ENCODE peak calls at places on chromosomes 1 and 21, in five cellular contexts. One of them, this sample, is unnamed.

GRCh38 chr1:54567961-54568360 is 19.9 kb downstream of the ACOT11 start:
- DNase-seq in left ventricle myocardium inferior: peak
- DNase-seq in heart right ventricle: no peak
- DNase-seq in BJ: no peak
- DNase-seq in A549: no peak
- DNase-seq in this sample: no peak

GRCh38 chr21:32392299-32392879 is 423 bp downstream of the URB1 start:
- DNase-seq in left ventricle myocardium inferior: no peak
- DNase-seq in heart right ventricle: no peak
- DNase-seq in BJ: no peak
- DNase-seq in A549: no peak
- DNase-seq in this sample: no peak

GRCh38 chr1:18693256-18694098 is 62.8 kb downstream of the PAX7 start:
- DNase-seq in left ventricle myocardium inferior: no peak
- DNase-seq in heart right ventricle: no peak
- DNase-seq in BJ: no peak
- DNase-seq in A549: no peak
- DNase-seq in this sample: no peak

GRCh38 chr21:22925032-22925431 is 1926.8 kb downstream of the NCAM2 start:
- DNase-seq in left ventricle myocardium inferior: no peak
- DNase-seq in heart right ventricle: no peak
- DNase-seq in BJ: no peak
- DNase-seq in A549: no peak
- DNase-seq in this sample: no peak

GRCh38 chr1:230026139-230026538 is 40.9 kb upstream of the GALNT2 start:
- DNase-seq in left ventricle myocardium inferior: no peak
- DNase-seq in heart right ventricle: no peak
- DNase-seq in BJ: no peak
- DNase-seq in A549: no peak
- DNase-seq in this sample: no peak

GRCh38 chr1:239816090-239816812 is 275.4 kb upstream of the FMN2 start:
- DNase-seq in left ventricle myocardium inferior: no peak
- DNase-seq in heart right ventricle: no peak
- DNase-seq in BJ: peak
- DNase-seq in A549: peak
- DNase-seq in this sample: no peak

GRCh38 chr1:172960454-172961208 is 90.1 kb downstream of the TNFSF18 start:
- DNase-seq in left ventricle myocardium inferior: no peak
- DNase-seq in heart right ventricle: no peak
- DNase-seq in BJ: no peak
- DNase-seq in A549: no peak
- DNase-seq in this sample: no peak

GRCh38 chr1:33815061-33815460 is 48.8 kb upstream of the HMGB4 start:
- DNase-seq in left ventricle myocardium inferior: no peak
- DNase-seq in heart right ventricle: no peak
- DNase-seq in BJ: peak
- DNase-seq in A549: no peak
- DNase-seq in this sample: no peak

GRCh38 chr21:34647552-34647951 is 21.2 kb upstream of the CLIC6 start:
- DNase-seq in left ventricle myocardium inferior: no peak
- DNase-seq in heart right ventricle: no peak
- DNase-seq in BJ: no peak
- DNase-seq in A549: no peak
- DNase-seq in this sample: no peak

GRCh38 chr1:201397675-201398074 is 1.4 kb downstream of the LAD1 start:
- DNase-seq in left ventricle myocardium inferior: no peak
- DNase-seq in heart right ventricle: no peak
- DNase-seq in BJ: no peak
- DNase-seq in A549: no peak
- DNase-seq in this sample: no peak

GRCh38 chr1:120176092-120176855 is at the start of gene SEC22B:
- DNase-seq in left ventricle myocardium inferior: peak
- DNase-seq in heart right ventricle: peak
- DNase-seq in BJ: peak
- DNase-seq in A549: peak
- DNase-seq in this sample: peak

GRCh38 chr1:202671388-202671787 is 38.9 kb downstream of the SYT2 start:
- DNase-seq in left ventricle myocardium inferior: no peak
- DNase-seq in heart right ventricle: no peak
- DNase-seq in BJ: no peak
- DNase-seq in A549: no peak
- DNase-seq in this sample: no peak

GRCh38 chr1:18746981-18747380 is 112.5 kb downstream of the TAS1R2 start:
- DNase-seq in left ventricle myocardium inferior: no peak
- DNase-seq in heart right ventricle: no peak
- DNase-seq in BJ: no peak
- DNase-seq in A549: no peak
- DNase-seq in this sample: no peak

GRCh38 chr1:97091263-97091662 is 369.7 kb downstream of the PTBP2 start:
- DNase-seq in left ventricle myocardium inferior: no peak
- DNase-seq in heart right ventricle: no peak
- DNase-seq in BJ: no peak
- DNase-seq in A549: no peak
- DNase-seq in this sample: no peak

GRCh38 chr1:203771901-203772301 is 6.9 kb downstream of the LAX1 start:
- DNase-seq in left ventricle myocardium inferior: no peak
- DNase-seq in heart right ventricle: no peak
- DNase-seq in BJ: no peak
- DNase-seq in A549: no peak
- DNase-seq in this sample: no peak

GRCh38 chr1:41664861-41665640 is 180.6 kb upstream of the EDN2 start:
- DNase-seq in left ventricle myocardium inferior: no peak
- DNase-seq in heart right ventricle: no peak
- DNase-seq in BJ: peak
- DNase-seq in A549: peak
- DNase-seq in this sample: no peak

GRCh38 chr1:94801919-94802546 is 18.1 kb upstream of the SLC44A3 start:
- DNase-seq in left ventricle myocardium inferior: no peak
- DNase-seq in heart right ventricle: peak
- DNase-seq in BJ: peak
- DNase-seq in A549: peak
- DNase-seq in this sample: peak

GRCh38 chr1:173421789-173422188 is 55.3 kb upstream of the PRDX6 start:
- DNase-seq in left ventricle myocardium inferior: no peak
- DNase-seq in heart right ventricle: no peak
- DNase-seq in BJ: no peak
- DNase-seq in A549: no peak
- DNase-seq in this sample: no peak

GRCh38 chr1:53535846-53536245 is 76.6 kb downstream of the DMRTB1 start:
- DNase-seq in left ventricle myocardium inferior: no peak
- DNase-seq in heart right ventricle: no peak
- DNase-seq in BJ: no peak
- DNase-seq in A549: no peak
- DNase-seq in this sample: no peak

GRCh38 chr21:31316488-31317169 is 27.4 kb downstream of the TIAM1 start:
- DNase-seq in left ventricle myocardium inferior: no peak
- DNase-seq in heart right ventricle: no peak
- DNase-seq in BJ: no peak
- DNase-seq in A549: no peak
- DNase-seq in this sample: no peak

GRCh38 chr1:29945426-29945825 is 709.1 kb downstream of the PTPRU start:
- DNase-seq in left ventricle myocardium inferior: no peak
- DNase-seq in heart right ventricle: no peak
- DNase-seq in BJ: no peak
- DNase-seq in A549: no peak
- DNase-seq in this sample: no peak

GRCh38 chr1:1892763-1893120 is 1.9 kb upstream of the GNB1 start:
- DNase-seq in left ventricle myocardium inferior: no peak
- DNase-seq in heart right ventricle: no peak
- DNase-seq in BJ: no peak
- DNase-seq in A549: no peak
- DNase-seq in this sample: no peak
- H3K4me3 ChIP-seq in left ventricle myocardium inferior: peak
- H3K4me3 ChIP-seq in heart right ventricle: no peak
- H3K4me3 ChIP-seq in BJ: no peak
- H3K4me3 ChIP-seq in A549: no peak
- H3K4me3 ChIP-seq in this sample: no peak

DNA sequence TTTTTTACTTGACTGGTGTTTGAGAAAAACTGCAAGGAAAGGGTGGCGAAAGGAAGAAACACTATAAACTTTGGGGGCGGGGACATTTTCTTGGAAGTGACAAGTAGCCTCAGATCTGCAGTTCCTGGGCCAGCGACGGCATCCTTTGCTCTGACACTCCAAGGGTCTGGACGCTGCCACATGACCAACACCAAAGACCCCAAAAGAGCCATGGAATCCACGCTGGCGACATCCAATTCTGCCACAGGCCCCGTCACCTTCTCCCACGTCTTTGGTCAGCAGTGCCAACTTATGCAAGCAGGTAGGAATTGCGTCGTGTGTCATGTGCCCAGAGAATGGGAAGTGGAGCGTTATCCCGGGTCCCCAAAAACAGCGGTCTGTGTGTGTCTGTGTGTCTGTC is 193.5 kb downstream of the PRDM2 start:
- DNase-seq in left ventricle myocardium inferior: no peak
- DNase-seq in heart right ventricle: no peak
- DNase-seq in BJ: no peak
- DNase-seq in A549: no peak
- DNase-seq in this sample: no peak
- H3K4me3 ChIP-seq in left ventricle myocardium inferior: peak
- H3K4me3 ChIP-seq in heart right ventricle: peak
- H3K4me3 ChIP-seq in BJ: no peak
- H3K4me3 ChIP-seq in A549: no peak
- H3K4me3 ChIP-seq in this sample: peak

DNA sequence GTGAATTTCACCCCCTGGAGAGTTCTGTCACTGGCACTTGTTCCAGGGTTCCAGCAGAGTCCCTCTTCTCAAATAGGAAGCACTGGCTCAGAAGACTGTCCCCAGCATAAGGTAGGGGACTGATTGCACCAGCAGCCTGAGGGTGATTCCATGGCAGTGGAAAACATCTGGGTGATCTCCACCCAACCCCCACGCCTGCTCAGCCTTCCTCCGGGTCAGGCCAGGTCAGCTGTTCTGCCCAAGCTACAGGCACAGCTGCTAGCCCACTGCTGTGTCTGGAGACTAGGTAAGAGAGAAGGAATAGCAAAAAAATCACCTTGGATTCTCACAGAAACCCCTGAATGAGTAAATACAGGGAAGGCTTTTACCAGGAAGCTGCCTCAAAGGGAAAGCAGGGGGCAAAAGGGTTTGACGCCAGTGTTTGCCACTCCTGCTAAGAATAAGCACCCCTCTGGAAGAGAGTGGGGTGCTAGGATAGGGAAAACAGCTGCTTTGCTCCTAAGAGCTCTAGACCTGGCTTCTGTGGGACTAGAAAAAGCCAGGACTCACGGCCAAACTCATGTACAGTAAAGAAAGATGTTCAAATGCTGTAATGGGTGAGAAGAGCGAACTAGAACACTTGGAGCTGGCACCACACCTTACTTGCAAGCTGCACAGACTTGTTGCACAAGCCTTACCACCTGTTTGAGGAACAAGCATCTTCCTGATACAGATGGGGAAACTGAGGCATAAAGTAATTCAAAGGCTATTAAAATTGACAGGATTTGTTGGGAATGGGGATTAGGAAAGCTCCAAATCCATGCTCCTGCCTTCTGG is 1.0 kb upstream of the DENND2D start:
- DNase-seq in left ventricle myocardium inferior: no peak
- DNase-seq in heart right ventricle: no peak
- DNase-seq in BJ: no peak
- DNase-seq in A549: no peak
- DNase-seq in this sample: no peak
- H3K4me3 ChIP-seq in left ventricle myocardium inferior: no peak
- H3K4me3 ChIP-seq in heart right ventricle: no peak
- H3K4me3 ChIP-seq in BJ: no peak
- H3K4me3 ChIP-seq in A549: no peak
- H3K4me3 ChIP-seq in this sample: no peak

GRCh38 chr1:235011599-235012435 is 116.8 kb downstream of the TOMM20 start:
- DNase-seq in left ventricle myocardium inferior: peak
- DNase-seq in heart right ventricle: peak
- DNase-seq in BJ: peak
- DNase-seq in A549: peak
- DNase-seq in this sample: no peak
- H3K4me3 ChIP-seq in left ventricle myocardium inferior: no peak
- H3K4me3 ChIP-seq in heart right ventricle: no peak
- H3K4me3 ChIP-seq in BJ: no peak
- H3K4me3 ChIP-seq in A549: no peak
- H3K4me3 ChIP-seq in this sample: no peak

DNA sequence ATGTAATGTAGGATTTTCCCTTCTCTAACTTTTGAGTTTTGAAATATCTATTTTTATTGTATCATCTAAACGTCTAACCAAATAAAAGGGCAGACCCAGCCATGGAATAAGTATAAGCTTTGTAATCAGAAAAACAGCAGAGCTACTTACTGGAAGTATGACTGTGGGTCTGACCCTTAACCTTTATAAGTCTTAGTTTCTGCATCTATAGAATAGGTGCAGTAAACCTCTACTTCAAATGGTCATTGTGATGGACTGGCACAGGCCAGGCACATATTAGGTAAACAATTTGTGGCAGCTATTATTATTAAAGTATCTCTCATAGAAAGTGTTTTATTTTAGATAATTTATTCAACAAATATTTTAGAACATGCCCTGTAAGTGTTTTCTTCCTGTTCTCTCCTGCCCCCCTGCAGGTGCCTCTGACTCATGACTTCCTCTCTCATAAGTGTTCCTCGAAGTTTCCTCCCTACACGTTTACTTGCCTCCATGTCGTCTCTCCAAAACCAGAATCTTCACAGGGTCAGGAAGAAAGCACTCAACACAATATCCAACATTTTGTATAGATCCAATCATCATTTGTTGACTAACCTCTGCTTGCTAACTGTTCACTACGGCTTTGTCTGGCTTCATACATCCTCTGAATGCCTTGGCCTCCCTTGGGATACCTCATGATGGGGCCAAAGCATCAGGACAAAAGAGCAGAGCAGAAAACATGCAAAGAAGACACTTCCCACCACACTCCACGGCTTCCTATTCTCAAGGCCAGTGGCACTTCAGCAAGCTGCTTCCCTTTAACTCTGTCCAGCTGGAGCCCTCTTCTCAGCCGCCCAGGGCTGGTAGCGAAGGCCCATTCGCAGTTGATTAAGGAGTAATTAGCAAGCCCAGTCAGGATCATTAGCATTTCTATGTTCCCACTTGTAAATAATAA is 224.6 kb upstream of the FGGY start:
- DNase-seq in left ventricle myocardium inferior: no peak
- DNase-seq in heart right ventricle: no peak
- DNase-seq in BJ: no peak
- DNase-seq in A549: no peak
- DNase-seq in this sample: no peak
- H3K4me3 ChIP-seq in left ventricle myocardium inferior: no peak
- H3K4me3 ChIP-seq in heart right ventricle: no peak
- H3K4me3 ChIP-seq in BJ: no peak
- H3K4me3 ChIP-seq in A549: no peak
- H3K4me3 ChIP-seq in this sample: no peak

GRCh38 chr1:206911064-206911663 is 10.6 kb downstream of the FCMR start:
- DNase-seq in left ventricle myocardium inferior: no peak
- DNase-seq in heart right ventricle: no peak
- DNase-seq in BJ: no peak
- DNase-seq in A549: peak
- DNase-seq in this sample: peak

GRCh38 chr1:206909883-206910318 is 11.8 kb downstream of the FCMR start:
- DNase-seq in left ventricle myocardium inferior: no peak
- DNase-seq in heart right ventricle: no peak
- DNase-seq in BJ: no peak
- DNase-seq in A549: no peak
- DNase-seq in this sample: peak

GRCh38 chr1:206914138-206914537 is 7.6 kb downstream of the FCMR start:
- DNase-seq in left ventricle myocardium inferior: no peak
- DNase-seq in heart right ventricle: no peak
- DNase-seq in BJ: no peak
- DNase-seq in A549: no peak
- DNase-seq in this sample: no peak

GRCh38 chr1:206915085-206915735 is 6.5 kb downstream of the FCMR start:
- DNase-seq in left ventricle myocardium inferior: no peak
- DNase-seq in heart right ventricle: no peak
- DNase-seq in BJ: no peak
- DNase-seq in A549: no peak
- DNase-seq in this sample: no peak

GRCh38 chr1:206912445-206913095 is 9.2 kb downstream of the FCMR start:
- DNase-seq in left ventricle myocardium inferior: peak
- DNase-seq in heart right ventricle: peak
- DNase-seq in BJ: no peak
- DNase-seq in A549: peak
- DNase-seq in this sample: peak
- H3K4me3 ChIP-seq in left ventricle myocardium inferior: no peak
- H3K4me3 ChIP-seq in heart right ventricle: no peak
- H3K4me3 ChIP-seq in BJ: no peak
- H3K4me3 ChIP-seq in A549: no peak
- H3K4me3 ChIP-seq in this sample: no peak

This sample was measured in testis.